ENCODE peak calls at places on chromosomes 4 and X, in five cellular contexts. S is heart right ventricle; O is astrocyte of the spinal cord; M is activated naive CD4-positive, alpha-beta T cell; G is GM12891. Q is an unnamed sample.
A peak's percentile ranks its signal among the peaks of the same experiment; 100 is the strongest.

GRCh38 chr4:164252286-164252685 is 501.6 kb upstream of the SMIM31 start:
- DNase-seq in G (no peak), S (no peak), O (peak; percentile 35), M (no peak), Q (no peak)

GRCh38 chrX:111445485-111445884 is 33.5 kb upstream of the DCX start:
- DNase-seq in O (peak; percentile 37), M (no peak), G (no peak), S (no peak), Q (no peak)

GRCh38 chrX:30153881-30154260 is 61.5 kb upstream of the MAGEB2 start:
- DNase-seq in G (no peak), M (no peak), O (peak; percentile 8), S (no peak), Q (no peak)

GRCh38 chrX:47862680-47863079 is 26.0 kb downstream of the ZNF81 start:
- DNase-seq in G (no peak), O (no peak), M (no peak), S (no peak), Q (no peak)

GRCh38 chr4:2289955-2290333 is 28.0 kb upstream of the MXD4 start:
- DNase-seq in G (no peak), S (no peak), M (no peak), O (no peak), Q (no peak)

GRCh38 chr4:92183825-92184224 is 119.9 kb upstream of the GRID2 start:
- DNase-seq in M (no peak), S (no peak), G (no peak), O (no peak), Q (no peak)

GRCh38 chr4:153241970-153242847 is 38.0 kb downstream of the TRIM2 start:
- DNase-seq in O (peak; percentile 66), M (no peak), S (no peak), G (no peak), Q (no peak)

GRCh38 chr4:2045518-2045951 is 13.6 kb upstream of the NAT8L start:
- DNase-seq in S (no peak), G (no peak), M (no peak), O (no peak), Q (peak; percentile 26)

GRCh38 chr4:20370284-20370683 is 118.6 kb downstream of the SLIT2 start:
- DNase-seq in M (no peak), O (no peak), S (no peak), G (no peak), Q (no peak)

GRCh38 chrX:141632124-141632523 is 42.6 kb downstream of the SPANXA2 start:
- DNase-seq in M (no peak), S (no peak), G (no peak), O (peak; percentile 24), Q (no peak)

Q was measured in breast epithelium.